ENCODE peak calls at places on chromosomes 13 and 19, in six cellular contexts. Y, C, P, T, Q and V are unnamed samples.

GRCh38 chr13:33265133-33265532 is 20.4 kb downstream of the STARD13 start:
- DNase-seq in P (no peak), C (no peak), T (no peak), Y (no peak), Q (no peak), V (no peak)

GRCh38 chr13:97122381-97122996 is 99.6 kb upstream of the MBNL2 start:
- DNase-seq in C (peak), P (no peak), Y (no peak), Q (peak), T (no peak), V (peak)

GRCh38 chr13:106464076-106464475 is 71.4 kb downstream of the EFNB2 start:
- DNase-seq in Q (peak), Y (no peak), P (no peak), C (no peak), T (no peak), V (no peak)

GRCh38 chr19:17751103-17751911 is at the start of gene FCHO1:
- DNase-seq in Q (no peak), C (no peak), T (peak), Y (no peak), P (peak), V (no peak)

GRCh38 chr13:28658539-28658795 is 463 bp upstream of the POMP start:
- DNase-seq in C (no peak), T (no peak), P (peak), Q (no peak), Y (no peak), V (no peak)

GRCh38 chr13:78657699-78658629 is 991 bp downstream of the OBI1 start:
- DNase-seq in C (peak), Y (no peak), P (no peak), Q (peak), T (no peak), V (peak)

GRCh38 chr19:51366050-51366998 is at the start of gene ETFB:
- DNase-seq in T (peak), P (peak), C (peak), Q (peak), Y (peak), V (peak)

GRCh38 chr13:99218969-99219368 is 18.3 kb downstream of the UBAC2 start:
- DNase-seq in P (peak), Y (no peak), T (no peak), C (no peak), Q (no peak), V (peak)

GRCh38 chr13:78689011-78689410 is 30.1 kb upstream of the OBI1 start:
- DNase-seq in P (no peak), Y (no peak), Q (no peak), T (no peak), C (no peak), V (no peak)

GRCh38 chr19:42440357-42441046 is 2.2 kb downstream of the CXCL17 start:
- DNase-seq in C (peak), P (peak), Y (peak), Q (peak), T (peak), V (peak)

GRCh38 chr13:79126706-79127105 is 279.3 kb downstream of the RBM26 start:
- DNase-seq in Q (no peak), Y (no peak), T (no peak), P (no peak), C (no peak), V (peak)

GRCh38 chr19:54462072-54462712 is 1.4 kb downstream of the LENG9 start:
- DNase-seq in P (no peak), C (no peak), T (no peak), Y (no peak), Q (no peak), V (no peak)

GRCh38 chr13:25192489-25192888 is 20.4 kb upstream of the AMER2 start:
- DNase-seq in Q (no peak), P (no peak), C (no peak), T (no peak), Y (no peak), V (no peak)

GRCh38 chr19:15871570-15871969 is 26.3 kb downstream of the CYP4F2 start:
- DNase-seq in C (no peak), P (peak), Y (no peak), T (no peak), Q (no peak), V (no peak)

GRCh38 chr19:32676186-32676894 is 692 bp downstream of the RGS9BP start:
- DNase-seq in C (no peak), Y (no peak), T (peak), Q (no peak), P (peak), V (peak)

GRCh38 chr19:29810504-29810871 is 1.3 kb upstream of the CCNE1 start:
- DNase-seq in Q (peak), P (no peak), C (no peak), T (no peak), Y (no peak), V (peak)

GRCh38 chr19:8890260-8890659 is 58.1 kb downstream of the MBD3L1 start:
- DNase-seq in C (no peak), Y (no peak), Q (no peak), P (no peak), T (no peak), V (no peak)